ENCODE peak calls at places on chromosomes 13 and 19, in four cellular contexts. One of them, this sample, is unnamed.

GRCh38 chr19:47023448-47023794 is 3.8 kb downstream of the NPAS1 start:
- DNase-seq in T-helper 2 cell treated with Interferon-gamma antibody and Interleukin-4, amounts not matched to agents 5 μg/mL and 100 μg/mL, for 36 hours: no peak
- DNase-seq in GM18507: no peak
- DNase-seq in stimulated activated CD8-positive, alpha-beta memory T cell treated with anti-CD3 and anti-CD28 coated beads, Interleukin-15, amount 100 ng/mL, for 24 hours: no peak
- DNase-seq in this sample: no peak

GRCh38 chr13:110885516-110885915 is 29.4 kb downstream of the ANKRD10 start:
- DNase-seq in stimulated activated CD8-positive, alpha-beta memory T cell treated with anti-CD3 and anti-CD28 coated beads, Interleukin-15, amount 100 ng/mL, for 24 hours: no peak
- DNase-seq in GM18507: no peak
- DNase-seq in T-helper 2 cell treated with Interferon-gamma antibody and Interleukin-4, amounts not matched to agents 5 μg/mL and 100 μg/mL, for 36 hours: no peak
- DNase-seq in this sample: no peak

GRCh38 chr13:36728006-36728405 is 54.2 kb downstream of the SERTM1 start:
- DNase-seq in T-helper 2 cell treated with Interferon-gamma antibody and Interleukin-4, amounts not matched to agents 5 μg/mL and 100 μg/mL, for 36 hours: no peak
- DNase-seq in GM18507: no peak
- DNase-seq in stimulated activated CD8-positive, alpha-beta memory T cell treated with anti-CD3 and anti-CD28 coated beads, Interleukin-15, amount 100 ng/mL, for 24 hours: no peak
- DNase-seq in this sample: no peak

GRCh38 chr19:51529301-51529700 is 2.2 kb downstream of the SIGLEC6 start:
- DNase-seq in GM18507: no peak
- DNase-seq in stimulated activated CD8-positive, alpha-beta memory T cell treated with anti-CD3 and anti-CD28 coated beads, Interleukin-15, amount 100 ng/mL, for 24 hours: no peak
- DNase-seq in T-helper 2 cell treated with Interferon-gamma antibody and Interleukin-4, amounts not matched to agents 5 μg/mL and 100 μg/mL, for 36 hours: peak
- DNase-seq in this sample: no peak

GRCh38 chr19:35556025-35556590 is 7.3 kb downstream of the ATP4A start:
- DNase-seq in stimulated activated CD8-positive, alpha-beta memory T cell treated with anti-CD3 and anti-CD28 coated beads, Interleukin-15, amount 100 ng/mL, for 24 hours: no peak
- DNase-seq in GM18507: no peak
- DNase-seq in T-helper 2 cell treated with Interferon-gamma antibody and Interleukin-4, amounts not matched to agents 5 μg/mL and 100 μg/mL, for 36 hours: no peak
- DNase-seq in this sample: no peak

GRCh38 chr13:43776680-43777079 is 10.1 kb downstream of the ENOX1 start:
- DNase-seq in T-helper 2 cell treated with Interferon-gamma antibody and Interleukin-4, amounts not matched to agents 5 μg/mL and 100 μg/mL, for 36 hours: no peak
- DNase-seq in GM18507: no peak
- DNase-seq in stimulated activated CD8-positive, alpha-beta memory T cell treated with anti-CD3 and anti-CD28 coated beads, Interleukin-15, amount 100 ng/mL, for 24 hours: no peak
- DNase-seq in this sample: no peak

GRCh38 chr19:46944918-46945628 is 74.6 kb upstream of the NPAS1 start:
- DNase-seq in GM18507: no peak
- DNase-seq in stimulated activated CD8-positive, alpha-beta memory T cell treated with anti-CD3 and anti-CD28 coated beads, Interleukin-15, amount 100 ng/mL, for 24 hours: no peak
- DNase-seq in T-helper 2 cell treated with Interferon-gamma antibody and Interleukin-4, amounts not matched to agents 5 μg/mL and 100 μg/mL, for 36 hours: no peak
- DNase-seq in this sample: no peak

GRCh38 chr13:95623141-95623540 is 21.4 kb downstream of the DZIP1 start:
- DNase-seq in T-helper 2 cell treated with Interferon-gamma antibody and Interleukin-4, amounts not matched to agents 5 μg/mL and 100 μg/mL, for 36 hours: no peak
- DNase-seq in stimulated activated CD8-positive, alpha-beta memory T cell treated with anti-CD3 and anti-CD28 coated beads, Interleukin-15, amount 100 ng/mL, for 24 hours: no peak
- DNase-seq in GM18507: no peak
- DNase-seq in this sample: no peak

GRCh38 chr13:98868932-98869331 is 108.9 kb downstream of the DOCK9 start:
- DNase-seq in T-helper 2 cell treated with Interferon-gamma antibody and Interleukin-4, amounts not matched to agents 5 μg/mL and 100 μg/mL, for 36 hours: no peak
- DNase-seq in stimulated activated CD8-positive, alpha-beta memory T cell treated with anti-CD3 and anti-CD28 coated beads, Interleukin-15, amount 100 ng/mL, for 24 hours: no peak
- DNase-seq in GM18507: no peak
- DNase-seq in this sample: no peak

GRCh38 chr13:30690282-30691188 is 44.8 kb upstream of the ALOX5AP start:
- DNase-seq in stimulated activated CD8-positive, alpha-beta memory T cell treated with anti-CD3 and anti-CD28 coated beads, Interleukin-15, amount 100 ng/mL, for 24 hours: no peak
- DNase-seq in T-helper 2 cell treated with Interferon-gamma antibody and Interleukin-4, amounts not matched to agents 5 μg/mL and 100 μg/mL, for 36 hours: no peak
- DNase-seq in GM18507: no peak
- DNase-seq in this sample: no peak

GRCh38 chr13:46893820-46894533 is 2.9 kb downstream of the HTR2A start:
- DNase-seq in stimulated activated CD8-positive, alpha-beta memory T cell treated with anti-CD3 and anti-CD28 coated beads, Interleukin-15, amount 100 ng/mL, for 24 hours: peak
- DNase-seq in GM18507: peak
- DNase-seq in T-helper 2 cell treated with Interferon-gamma antibody and Interleukin-4, amounts not matched to agents 5 μg/mL and 100 μg/mL, for 36 hours: peak
- DNase-seq in this sample: peak

GRCh38 chr13:105814219-105814901 is 721.1 kb downstream of the EFNB2 start:
- DNase-seq in T-helper 2 cell treated with Interferon-gamma antibody and Interleukin-4, amounts not matched to agents 5 μg/mL and 100 μg/mL, for 36 hours: no peak
- DNase-seq in stimulated activated CD8-positive, alpha-beta memory T cell treated with anti-CD3 and anti-CD28 coated beads, Interleukin-15, amount 100 ng/mL, for 24 hours: no peak
- DNase-seq in GM18507: no peak
- DNase-seq in this sample: no peak

GRCh38 chr19:19460258-19460731 is 54.8 kb downstream of the GATAD2A start:
- DNase-seq in GM18507: no peak
- DNase-seq in stimulated activated CD8-positive, alpha-beta memory T cell treated with anti-CD3 and anti-CD28 coated beads, Interleukin-15, amount 100 ng/mL, for 24 hours: no peak
- DNase-seq in T-helper 2 cell treated with Interferon-gamma antibody and Interleukin-4, amounts not matched to agents 5 μg/mL and 100 μg/mL, for 36 hours: peak
- DNase-seq in this sample: peak

GRCh38 chr19:16655727-16656126 is 4.2 kb downstream of the SMIM7 start:
- DNase-seq in GM18507: no peak
- DNase-seq in stimulated activated CD8-positive, alpha-beta memory T cell treated with anti-CD3 and anti-CD28 coated beads, Interleukin-15, amount 100 ng/mL, for 24 hours: no peak
- DNase-seq in T-helper 2 cell treated with Interferon-gamma antibody and Interleukin-4, amounts not matched to agents 5 μg/mL and 100 μg/mL, for 36 hours: no peak
- DNase-seq in this sample: no peak

GRCh38 chr19:56566904-56567273 is 379 bp upstream of the ZNF470 start:
- DNase-seq in GM18507: peak
- DNase-seq in T-helper 2 cell treated with Interferon-gamma antibody and Interleukin-4, amounts not matched to agents 5 μg/mL and 100 μg/mL, for 36 hours: no peak
- DNase-seq in stimulated activated CD8-positive, alpha-beta memory T cell treated with anti-CD3 and anti-CD28 coated beads, Interleukin-15, amount 100 ng/mL, for 24 hours: peak
- DNase-seq in this sample: peak

GRCh38 chr13:23467048-23467931 is 33.8 kb upstream of the SACS start:
- DNase-seq in T-helper 2 cell treated with Interferon-gamma antibody and Interleukin-4, amounts not matched to agents 5 μg/mL and 100 μg/mL, for 36 hours: no peak
- DNase-seq in stimulated activated CD8-positive, alpha-beta memory T cell treated with anti-CD3 and anti-CD28 coated beads, Interleukin-15, amount 100 ng/mL, for 24 hours: no peak
- DNase-seq in GM18507: no peak
- DNase-seq in this sample: no peak

GRCh38 chr19:55178781-55179569 is 1.1 kb downstream of the SYT5 start:
- DNase-seq in stimulated activated CD8-positive, alpha-beta memory T cell treated with anti-CD3 and anti-CD28 coated beads, Interleukin-15, amount 100 ng/mL, for 24 hours: peak
- DNase-seq in T-helper 2 cell treated with Interferon-gamma antibody and Interleukin-4, amounts not matched to agents 5 μg/mL and 100 μg/mL, for 36 hours: peak
- DNase-seq in GM18507: peak
- DNase-seq in this sample: peak

GRCh38 chr13:99404005-99404755 is 97.0 kb upstream of the GPR183 start:
- DNase-seq in stimulated activated CD8-positive, alpha-beta memory T cell treated with anti-CD3 and anti-CD28 coated beads, Interleukin-15, amount 100 ng/mL, for 24 hours: no peak
- DNase-seq in GM18507: no peak
- DNase-seq in T-helper 2 cell treated with Interferon-gamma antibody and Interleukin-4, amounts not matched to agents 5 μg/mL and 100 μg/mL, for 36 hours: no peak
- DNase-seq in this sample: no peak

GRCh38 chr19:33194884-33195710 is 967 bp downstream of the LRP3 start:
- DNase-seq in GM18507: no peak
- DNase-seq in stimulated activated CD8-positive, alpha-beta memory T cell treated with anti-CD3 and anti-CD28 coated beads, Interleukin-15, amount 100 ng/mL, for 24 hours: no peak
- DNase-seq in T-helper 2 cell treated with Interferon-gamma antibody and Interleukin-4, amounts not matched to agents 5 μg/mL and 100 μg/mL, for 36 hours: no peak
- DNase-seq in this sample: no peak

GRCh38 chr13:35499131-35500051 is 22.9 kb upstream of the MAB21L1 start:
- DNase-seq in GM18507: no peak
- DNase-seq in stimulated activated CD8-positive, alpha-beta memory T cell treated with anti-CD3 and anti-CD28 coated beads, Interleukin-15, amount 100 ng/mL, for 24 hours: no peak
- DNase-seq in T-helper 2 cell treated with Interferon-gamma antibody and Interleukin-4, amounts not matched to agents 5 μg/mL and 100 μg/mL, for 36 hours: no peak
- DNase-seq in this sample: no peak